ENCODE peak calls at places on chromosomes 11 and 22, in seven cellular contexts. One of them, this sample, is unnamed.

GRCh38 chr11:116888884-116889549 is 51.6 kb upstream of the APOA1 start:
- DNase-seq in sciatic nerve: no peak
- DNase-seq in amniotic stem cell: no peak
- DNase-seq in GM04504: no peak
- DNase-seq in HS-27A: no peak
- DNase-seq in NCI-H1048: no peak
- DNase-seq in stimulated activated CD4-positive, alpha-beta T cell treated with anti-CD3 and anti-CD28 coated beads, TNF-alpha, amount 100 ng/mL, for 1 hour: no peak
- DNase-seq in this sample: no peak

GRCh38 chr11:92204731-92205130 is 19.9 kb upstream of the FAT3 start:
- DNase-seq in GM04504: no peak
- DNase-seq in NCI-H1048: no peak
- DNase-seq in amniotic stem cell: no peak
- DNase-seq in HS-27A: no peak
- DNase-seq in sciatic nerve: no peak
- DNase-seq in stimulated activated CD4-positive, alpha-beta T cell treated with anti-CD3 and anti-CD28 coated beads, TNF-alpha, amount 100 ng/mL, for 1 hour: no peak
- DNase-seq in this sample: no peak

GRCh38 chr22:38826801-38827200 is 17.0 kb downstream of the NPTXR start:
- DNase-seq in stimulated activated CD4-positive, alpha-beta T cell treated with anti-CD3 and anti-CD28 coated beads, TNF-alpha, amount 100 ng/mL, for 1 hour: no peak
- DNase-seq in NCI-H1048: no peak
- DNase-seq in GM04504: no peak
- DNase-seq in amniotic stem cell: no peak
- DNase-seq in sciatic nerve: no peak
- DNase-seq in HS-27A: no peak
- DNase-seq in this sample: no peak

GRCh38 chr22:48456449-48456848 is 1371.2 kb downstream of the BRD1 start:
- DNase-seq in GM04504: peak
- DNase-seq in HS-27A: no peak
- DNase-seq in amniotic stem cell: no peak
- DNase-seq in NCI-H1048: no peak
- DNase-seq in stimulated activated CD4-positive, alpha-beta T cell treated with anti-CD3 and anti-CD28 coated beads, TNF-alpha, amount 100 ng/mL, for 1 hour: no peak
- DNase-seq in sciatic nerve: peak
- DNase-seq in this sample: no peak

GRCh38 chr11:67520856-67521824 is 2.1 kb downstream of the CABP2 start:
- DNase-seq in NCI-H1048: no peak
- DNase-seq in amniotic stem cell: no peak
- DNase-seq in sciatic nerve: no peak
- DNase-seq in HS-27A: no peak
- DNase-seq in stimulated activated CD4-positive, alpha-beta T cell treated with anti-CD3 and anti-CD28 coated beads, TNF-alpha, amount 100 ng/mL, for 1 hour: no peak
- DNase-seq in GM04504: no peak
- DNase-seq in this sample: no peak

GRCh38 chr11:6621711-6622211 is 2.5 kb upstream of the TPP1 start:
- DNase-seq in HS-27A: no peak
- DNase-seq in GM04504: no peak
- DNase-seq in sciatic nerve: peak
- DNase-seq in NCI-H1048: no peak
- DNase-seq in amniotic stem cell: no peak
- DNase-seq in stimulated activated CD4-positive, alpha-beta T cell treated with anti-CD3 and anti-CD28 coated beads, TNF-alpha, amount 100 ng/mL, for 1 hour: no peak
- DNase-seq in this sample: no peak

GRCh38 chr11:72225411-72225951 is 914 bp downstream of the INPPL1 start:
- DNase-seq in HS-27A: no peak
- DNase-seq in GM04504: no peak
- DNase-seq in sciatic nerve: no peak
- DNase-seq in stimulated activated CD4-positive, alpha-beta T cell treated with anti-CD3 and anti-CD28 coated beads, TNF-alpha, amount 100 ng/mL, for 1 hour: no peak
- DNase-seq in amniotic stem cell: no peak
- DNase-seq in NCI-H1048: no peak
- DNase-seq in this sample: no peak

GRCh38 chr11:63569570-63569969 is 6.4 kb upstream of the PLAAT2 start:
- DNase-seq in stimulated activated CD4-positive, alpha-beta T cell treated with anti-CD3 and anti-CD28 coated beads, TNF-alpha, amount 100 ng/mL, for 1 hour: no peak
- DNase-seq in NCI-H1048: no peak
- DNase-seq in amniotic stem cell: no peak
- DNase-seq in sciatic nerve: no peak
- DNase-seq in HS-27A: no peak
- DNase-seq in GM04504: no peak
- DNase-seq in this sample: no peak

GRCh38 chr22:20922141-20922751 is 5.0 kb downstream of the CRKL start:
- DNase-seq in stimulated activated CD4-positive, alpha-beta T cell treated with anti-CD3 and anti-CD28 coated beads, TNF-alpha, amount 100 ng/mL, for 1 hour: no peak
- DNase-seq in NCI-H1048: no peak
- DNase-seq in HS-27A: no peak
- DNase-seq in sciatic nerve: no peak
- DNase-seq in amniotic stem cell: no peak
- DNase-seq in GM04504: no peak
- DNase-seq in this sample: no peak

GRCh38 chr22:38074181-38075104 is 9.5 kb downstream of the SLC16A8 start:
- DNase-seq in stimulated activated CD4-positive, alpha-beta T cell treated with anti-CD3 and anti-CD28 coated beads, TNF-alpha, amount 100 ng/mL, for 1 hour: no peak
- DNase-seq in amniotic stem cell: no peak
- DNase-seq in NCI-H1048: no peak
- DNase-seq in HS-27A: no peak
- DNase-seq in GM04504: no peak
- DNase-seq in sciatic nerve: no peak
- DNase-seq in this sample: no peak

This sample was measured in cerebellar nuclear complex.